ENCODE peak calls at places on chromosome 1, in five cellular contexts. L, V, J, C and M are unnamed samples.

GRCh38 chr1:37795340-37796110 is 1.9 kb downstream of the MANEAL start:
- DNase-seq in L (peak; percentile 71), V (peak; percentile 41), J (peak; percentile 77), C (peak; percentile 91), M (peak; percentile 66)

GRCh38 chr1:12174789-12175455 is 8.1 kb downstream of the TNFRSF1B start:
- DNase-seq in L (peak; percentile 43), V (no peak), J (no peak), C (peak; percentile 73), M (no peak)

GRCh38 chr1:175129182-175129581 is 61.5 kb downstream of the TNN start:
- DNase-seq in L (no peak), V (no peak), J (no peak), C (no peak), M (no peak)

GRCh38 chr1:17633654-17634053 is 94.2 kb downstream of the ARHGEF10L start:
- DNase-seq in L (no peak), V (peak; percentile 77), J (no peak), C (no peak), M (no peak)

GRCh38 chr1:78006491-78006890 is 1.8 kb downstream of the DNAJB4 start:
- DNase-seq in L (no peak), V (peak; percentile 27), J (no peak), C (no peak), M (no peak)

GRCh38 chr1:226108935-226109828 is 46.7 kb downstream of the H3-3A start:
- DNase-seq in L (no peak), V (peak; percentile 51), J (no peak), C (no peak), M (no peak)

GRCh38 chr1:119101563-119101962 is 38.9 kb downstream of the WARS2 start:
- DNase-seq in L (no peak), V (peak; percentile 88), J (no peak), C (no peak), M (no peak)

GRCh38 chr1:3402258-3403010 is 52.0 kb upstream of the ARHGEF16 start:
- DNase-seq in L (no peak), V (peak; percentile 14), J (no peak), C (no peak), M (no peak)

GRCh38 chr1:116433283-116434257 is 60.5 kb downstream of the ATP1A1 start:
- DNase-seq in L (no peak), V (peak; percentile 61), J (no peak), C (no peak), M (no peak)

GRCh38 chr1:64453695-64454094 is 16.2 kb upstream of the CACHD1 start:
- DNase-seq in L (no peak), V (no peak), J (no peak), C (no peak), M (no peak)

GRCh38 chr1:179754031-179754624 is 11.0 kb downstream of the FAM163A start:
- DNase-seq in L (no peak), V (peak; percentile 62), J (no peak), C (no peak), M (no peak)

DNA sequence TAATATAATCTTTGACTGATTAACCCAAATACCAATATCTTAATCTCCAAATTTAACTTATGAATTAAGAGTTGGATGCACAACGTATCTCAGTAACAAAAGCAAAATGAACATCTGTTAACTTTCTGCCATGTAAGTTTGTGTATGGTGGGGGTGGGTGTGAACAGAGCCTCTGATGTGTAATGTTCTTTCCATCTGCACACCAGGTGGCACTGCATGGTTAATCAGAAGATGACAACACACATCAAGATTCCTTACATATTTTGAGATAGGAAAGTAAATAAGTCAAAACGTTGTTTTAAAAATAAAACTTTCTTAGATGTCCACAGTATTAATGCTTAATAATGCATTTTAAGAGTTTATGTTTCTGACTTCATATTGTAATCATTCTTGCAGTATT is 251.9 kb downstream of the DPYD start:
- DNase-seq in L (no peak), V (peak; percentile 38), J (no peak), C (no peak), M (peak; percentile 8)
- TF ChIP-seq CTCF in L (no peak), V (peak; percentile 29), J (no peak), C (no peak), M (no peak)

GRCh38 chr1:150955274-150955673 is 19.4 kb downstream of the CERS2 start:
- DNase-seq in L (no peak), V (no peak), J (no peak), C (no peak), M (no peak)
- TF ChIP-seq CTCF in L (no peak), V (no peak), J (no peak), C (no peak), M (no peak)

DNA sequence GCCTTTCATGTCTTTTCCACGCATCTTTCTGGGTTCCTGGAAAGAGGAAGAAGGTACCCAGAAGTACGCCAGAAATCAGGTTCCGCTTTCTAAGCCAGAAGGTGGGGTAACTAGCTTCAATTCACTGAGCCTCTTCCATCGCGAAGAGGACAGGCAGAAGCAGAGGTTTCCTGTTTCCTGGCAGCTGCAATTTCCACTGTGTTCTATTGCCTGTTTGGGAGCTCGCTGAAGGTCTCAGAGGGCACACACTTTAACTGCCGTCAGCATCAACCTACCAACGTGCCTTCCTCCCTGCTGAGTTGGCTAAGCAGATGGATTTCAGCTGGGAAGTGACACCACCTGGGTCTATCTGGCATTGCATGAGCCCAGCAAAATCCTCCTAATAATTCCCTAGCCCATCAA is 10.0 kb downstream of the NCF2 start:
- DNase-seq in L (peak; percentile 59), V (no peak), J (no peak), C (peak; percentile 38), M (peak; percentile 49)
- TF ChIP-seq CTCF in L (no peak), V (peak; percentile 36), J (no peak), C (peak; percentile 16), M (peak; percentile 27)

DNA sequence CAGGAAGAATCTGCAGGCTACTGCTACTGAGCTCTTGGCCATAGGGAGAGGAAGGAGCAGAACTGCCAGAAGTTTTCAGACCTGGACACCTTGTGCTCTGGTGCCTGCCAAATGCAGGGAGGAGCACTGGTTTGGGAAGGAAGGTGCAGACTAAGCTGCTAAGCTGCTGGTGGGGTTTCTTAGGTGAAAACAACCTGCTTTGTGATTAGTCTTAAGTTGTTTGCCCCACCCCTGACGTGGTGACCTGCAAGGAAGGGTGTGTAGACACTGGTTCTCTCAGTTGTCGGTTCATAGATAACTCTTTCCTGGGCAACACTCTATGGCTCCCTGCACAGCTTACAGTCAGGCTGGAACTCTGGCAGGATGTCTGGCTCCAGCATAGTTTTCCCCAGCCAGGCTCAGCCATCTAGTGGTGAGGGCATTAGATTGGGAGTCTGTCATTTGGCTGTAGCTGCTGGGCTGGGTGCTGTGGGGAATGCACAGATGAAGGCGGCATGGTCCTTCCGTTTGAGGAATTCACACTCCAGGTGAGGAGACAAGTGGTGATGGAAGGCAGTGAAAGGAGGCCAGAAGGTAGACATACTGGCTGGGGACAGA is 10.3 kb upstream of the S100A10 start:
- DNase-seq in L (no peak), V (no peak), J (no peak), C (no peak), M (no peak)
- TF ChIP-seq CTCF in L (no peak), V (peak; percentile 24), J (no peak), C (no peak), M (no peak)

GRCh38 chr1:159924791-159925712 is at the start of gene TAGLN2:
- DNase-seq in L (peak; percentile 80), V (peak; percentile 96), J (peak; percentile 96), C (peak; percentile 84), M (peak; percentile 91)
- TF ChIP-seq CTCF in L (no peak), V (no peak), J (no peak), C (no peak), M (no peak)